ENCODE peak calls at places on chromosomes 3 and 15, in seven cellular contexts. One of them, this sample, is unnamed.
A peak's percentile ranks its signal among the peaks of the same experiment; 100 is the strongest.

GRCh38 chr3:168047936-168048335 is 47.8 kb downstream of the GOLIM4 start:
- DNase-seq in Caco-2: no peak
- DNase-seq in adrenal gland: no peak
- DNase-seq in GM12865: no peak
- DNase-seq in colonic mucosa: no peak
- DNase-seq in ovary: no peak
- DNase-seq in stomach: no peak
- DNase-seq in this sample: no peak

GRCh38 chr3:4995500-4996053 is 16.3 kb downstream of the BHLHE40 start:
- DNase-seq in Caco-2: no peak
- DNase-seq in ovary: no peak
- DNase-seq in GM12865: no peak
- DNase-seq in adrenal gland: peak; percentile 26
- DNase-seq in stomach: no peak
- DNase-seq in colonic mucosa: peak; percentile 17
- DNase-seq in this sample: peak; percentile 50

GRCh38 chr15:38707802-38708671 is 143.4 kb upstream of the RASGRP1 start:
- DNase-seq in adrenal gland: peak; percentile 22
- DNase-seq in GM12865: peak; percentile 69
- DNase-seq in Caco-2: peak; percentile 62
- DNase-seq in colonic mucosa: peak; percentile 55
- DNase-seq in stomach: peak; percentile 31
- DNase-seq in ovary: no peak
- DNase-seq in this sample: no peak

GRCh38 chr3:123262226-123262625 is 60.5 kb downstream of the SEC22A start:
- DNase-seq in stomach: no peak
- DNase-seq in Caco-2: no peak
- DNase-seq in GM12865: no peak
- DNase-seq in colonic mucosa: no peak
- DNase-seq in ovary: no peak
- DNase-seq in adrenal gland: no peak
- DNase-seq in this sample: no peak

GRCh38 chr15:92714071-92714456 is 58.5 kb upstream of the FAM174B start:
- DNase-seq in ovary: peak; percentile 48
- DNase-seq in stomach: no peak
- DNase-seq in colonic mucosa: no peak
- DNase-seq in GM12865: no peak
- DNase-seq in adrenal gland: no peak
- DNase-seq in Caco-2: peak; percentile 39
- DNase-seq in this sample: no peak

GRCh38 chr15:25728816-25729215 is 134.3 kb downstream of the ATP10A start:
- DNase-seq in colonic mucosa: no peak
- DNase-seq in GM12865: no peak
- DNase-seq in ovary: no peak
- DNase-seq in stomach: peak; percentile 18
- DNase-seq in adrenal gland: peak; percentile 4
- DNase-seq in Caco-2: no peak
- DNase-seq in this sample: peak; percentile 32

GRCh38 chr3:16140116-16140893 is 34.2 kb upstream of the GALNT15 start:
- DNase-seq in ovary: peak; percentile 43
- DNase-seq in stomach: no peak
- DNase-seq in GM12865: no peak
- DNase-seq in adrenal gland: no peak
- DNase-seq in Caco-2: no peak
- DNase-seq in colonic mucosa: no peak
- DNase-seq in this sample: peak; percentile 74

GRCh38 chr15:52290800-52291199 is 4.8 kb downstream of the MYO5C start:
- DNase-seq in Caco-2: no peak
- DNase-seq in ovary: no peak
- DNase-seq in colonic mucosa: no peak
- DNase-seq in GM12865: no peak
- DNase-seq in adrenal gland: no peak
- DNase-seq in stomach: no peak
- DNase-seq in this sample: no peak

GRCh38 chr15:82140859-82141258 is 95.0 kb upstream of the MEX3B start:
- DNase-seq in GM12865: no peak
- DNase-seq in colonic mucosa: no peak
- DNase-seq in Caco-2: no peak
- DNase-seq in ovary: no peak
- DNase-seq in stomach: no peak
- DNase-seq in adrenal gland: no peak
- DNase-seq in this sample: no peak

GRCh38 chr3:52280046-52280445 is 1.6 kb upstream of the WDR82 start:
- DNase-seq in colonic mucosa: no peak
- DNase-seq in GM12865: no peak
- DNase-seq in stomach: no peak
- DNase-seq in Caco-2: no peak
- DNase-seq in ovary: no peak
- DNase-seq in adrenal gland: no peak
- DNase-seq in this sample: no peak
- H3K4me3 ChIP-seq in colonic mucosa: no peak overlapping the region
- H3K4me3 ChIP-seq in GM12865: no peak overlapping the region
- H3K4me3 ChIP-seq in stomach: no peak overlapping the region
- H3K4me3 ChIP-seq in Caco-2: no peak overlapping the region
- H3K4me3 ChIP-seq in ovary: no peak overlapping the region
- H3K4me3 ChIP-seq in adrenal gland: no peak overlapping the region
- H3K4me3 ChIP-seq in this sample: no peak overlapping the region

DNA sequence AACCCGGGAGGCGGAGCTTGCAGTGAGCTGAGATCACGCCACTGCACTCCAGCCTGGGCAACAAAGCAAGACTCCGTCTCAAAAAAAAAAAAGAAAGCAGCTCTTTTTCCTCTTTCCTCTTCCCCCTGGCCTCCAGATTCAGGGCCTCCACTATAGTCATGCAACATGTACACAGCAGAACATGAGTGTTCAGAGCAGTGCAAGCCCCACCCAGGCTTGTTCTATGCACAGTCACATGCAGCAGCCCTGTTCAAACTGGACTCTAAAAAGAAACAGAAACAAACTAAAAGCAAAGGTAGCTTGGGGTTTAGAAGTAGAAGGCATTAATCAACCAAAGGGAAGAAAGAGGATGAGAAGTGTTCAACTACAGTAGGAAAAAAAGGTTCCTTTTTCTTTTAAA is 11.8 kb downstream of the SHQ1 start:
- DNase-seq in colonic mucosa: no peak
- DNase-seq in ovary: no peak
- DNase-seq in adrenal gland: no peak
- DNase-seq in stomach: no peak
- DNase-seq in Caco-2: no peak
- DNase-seq in GM12865: no peak
- DNase-seq in this sample: no peak
- H3K4me3 ChIP-seq in colonic mucosa: no peak overlapping the region
- H3K4me3 ChIP-seq in ovary: no peak overlapping the region
- H3K4me3 ChIP-seq in adrenal gland: no peak overlapping the region
- H3K4me3 ChIP-seq in stomach: no peak overlapping the region
- H3K4me3 ChIP-seq in Caco-2: no peak overlapping the region
- H3K4me3 ChIP-seq in GM12865: no peak overlapping the region
- H3K4me3 ChIP-seq in this sample: no peak overlapping the region

GRCh38 chr3:29334652-29335189 is 53.9 kb downstream of the RBMS3 start:
- DNase-seq in adrenal gland: no peak
- DNase-seq in GM12865: no peak
- DNase-seq in Caco-2: no peak
- DNase-seq in ovary: no peak
- DNase-seq in colonic mucosa: no peak
- DNase-seq in stomach: no peak
- DNase-seq in this sample: no peak

GRCh38 chr3:29335921-29336320 is 55.0 kb downstream of the RBMS3 start:
- DNase-seq in GM12865: no peak
- DNase-seq in colonic mucosa: no peak
- DNase-seq in stomach: no peak
- DNase-seq in adrenal gland: no peak
- DNase-seq in ovary: no peak
- DNase-seq in Caco-2: no peak
- DNase-seq in this sample: no peak

GRCh38 chr3:29333520-29333919 is 52.6 kb downstream of the RBMS3 start:
- DNase-seq in colonic mucosa: no peak
- DNase-seq in stomach: no peak
- DNase-seq in adrenal gland: no peak
- DNase-seq in GM12865: no peak
- DNase-seq in Caco-2: no peak
- DNase-seq in ovary: no peak
- DNase-seq in this sample: no peak

GRCh38 chr3:29337565-29337964 is 56.7 kb downstream of the RBMS3 start:
- DNase-seq in ovary: no peak
- DNase-seq in adrenal gland: no peak
- DNase-seq in stomach: no peak
- DNase-seq in Caco-2: no peak
- DNase-seq in GM12865: no peak
- DNase-seq in colonic mucosa: no peak
- DNase-seq in this sample: no peak

GRCh38 chr3:29335438-29335837 is 54.6 kb downstream of the RBMS3 start:
- DNase-seq in colonic mucosa: peak; percentile 44
- DNase-seq in Caco-2: no peak
- DNase-seq in adrenal gland: peak; percentile 55
- DNase-seq in GM12865: no peak
- DNase-seq in stomach: peak; percentile 72
- DNase-seq in ovary: peak; percentile 71
- DNase-seq in this sample: peak; percentile 89
- H3K4me3 ChIP-seq in colonic mucosa: peak overlapping the region; percentile 4
- H3K4me3 ChIP-seq in Caco-2: no peak overlapping the region
- H3K4me3 ChIP-seq in adrenal gland: no peak overlapping the region
- H3K4me3 ChIP-seq in GM12865: no peak overlapping the region
- H3K4me3 ChIP-seq in stomach: peak overlapping the region; percentile 32
- H3K4me3 ChIP-seq in ovary: peak overlapping the region; percentile 25
- H3K4me3 ChIP-seq in this sample: peak overlapping the region; percentile 36

DNA sequence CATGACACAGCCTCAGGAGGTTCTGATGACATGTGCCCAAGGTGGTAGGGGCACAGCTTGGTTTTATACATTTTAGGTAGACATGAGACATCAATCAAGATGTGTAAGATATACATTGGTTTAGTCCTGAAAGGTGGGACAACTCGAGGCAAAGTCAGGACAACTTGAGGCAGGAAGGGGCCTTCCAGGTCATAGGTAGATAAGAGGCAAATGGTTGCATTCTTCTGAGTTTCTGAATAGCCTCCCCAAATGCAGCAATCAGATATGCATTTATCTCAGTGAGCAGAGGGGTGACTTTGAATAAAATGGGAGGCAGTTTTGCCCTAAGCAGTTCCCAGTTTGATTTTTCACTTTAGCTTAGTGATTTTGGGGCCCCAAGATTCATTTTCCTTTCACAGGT is 91.6 kb downstream of the CHCHD4 start:
- DNase-seq in Caco-2: no peak
- DNase-seq in GM12865: no peak
- DNase-seq in ovary: no peak
- DNase-seq in colonic mucosa: no peak
- DNase-seq in adrenal gland: no peak
- DNase-seq in stomach: no peak
- DNase-seq in this sample: no peak
- H3K4me3 ChIP-seq in Caco-2: no peak overlapping the region
- H3K4me3 ChIP-seq in GM12865: no peak overlapping the region
- H3K4me3 ChIP-seq in ovary: no peak overlapping the region
- H3K4me3 ChIP-seq in colonic mucosa: no peak overlapping the region
- H3K4me3 ChIP-seq in adrenal gland: no peak overlapping the region
- H3K4me3 ChIP-seq in stomach: no peak overlapping the region
- H3K4me3 ChIP-seq in this sample: no peak overlapping the region

DNA sequence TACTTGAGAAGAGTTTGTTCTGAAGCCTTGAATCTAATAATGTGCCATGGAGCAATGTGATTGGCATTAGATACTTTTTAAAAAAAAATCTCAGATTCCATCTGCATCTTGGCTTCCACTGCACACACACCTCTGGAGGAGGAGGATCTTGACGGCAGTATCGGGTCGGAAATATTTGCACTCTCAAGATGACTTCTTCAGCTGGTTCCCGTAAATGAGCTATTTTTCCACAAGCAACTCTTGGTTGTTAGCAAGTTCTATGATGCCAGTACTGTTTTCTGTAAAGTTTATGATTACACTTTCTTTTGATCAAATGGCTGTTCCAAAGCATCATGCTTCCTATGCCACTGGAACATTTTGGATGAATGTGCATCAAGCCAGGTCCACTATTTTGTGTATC is 43.7 kb downstream of the CCR3 start:
- DNase-seq in Caco-2: no peak
- DNase-seq in ovary: no peak
- DNase-seq in adrenal gland: no peak
- DNase-seq in GM12865: no peak
- DNase-seq in stomach: no peak
- DNase-seq in colonic mucosa: no peak
- DNase-seq in this sample: no peak
- H3K4me3 ChIP-seq in Caco-2: no peak overlapping the region
- H3K4me3 ChIP-seq in ovary: no peak overlapping the region
- H3K4me3 ChIP-seq in adrenal gland: no peak overlapping the region
- H3K4me3 ChIP-seq in GM12865: no peak overlapping the region
- H3K4me3 ChIP-seq in stomach: no peak overlapping the region
- H3K4me3 ChIP-seq in colonic mucosa: no peak overlapping the region
- H3K4me3 ChIP-seq in this sample: no peak overlapping the region